ENCODE peak calls at places on chromosomes 6 and 20, in four cellular contexts. One of them, this sample, is unnamed.

GRCh38 chr6:39426057-39426592 is 103.6 kb upstream of the KCNK16 start:
- DNase-seq in endodermal cell: no peak
- DNase-seq in AG09309: peak; percentile 41
- DNase-seq in brain microvascular endothelial cell: peak; percentile 74
- DNase-seq in this sample: peak; percentile 80

GRCh38 chr6:17907467-17908229 is 79.8 kb downstream of the KIF13A start:
- DNase-seq in AG09309: peak; percentile 98
- DNase-seq in endodermal cell: no peak
- DNase-seq in brain microvascular endothelial cell: peak; percentile 96
- DNase-seq in this sample: peak; percentile 93

GRCh38 chr6:139134817-139135577 is at the start of gene HECA:
- DNase-seq in AG09309: peak; percentile 65
- DNase-seq in brain microvascular endothelial cell: peak; percentile 94
- DNase-seq in endodermal cell: peak; percentile 98
- DNase-seq in this sample: peak; percentile 61

GRCh38 chr20:45111799-45112471 is 3.0 kb downstream of the WFDC5 start:
- DNase-seq in AG09309: no peak
- DNase-seq in endodermal cell: peak; percentile 80
- DNase-seq in brain microvascular endothelial cell: no peak
- DNase-seq in this sample: no peak

GRCh38 chr6:148349466-148349865 is 6.8 kb downstream of the SASH1 start:
- DNase-seq in endodermal cell: no peak
- DNase-seq in AG09309: no peak
- DNase-seq in brain microvascular endothelial cell: no peak
- DNase-seq in this sample: no peak

GRCh38 chr6:35218021-35218420 is 4.3 kb downstream of the SCUBE3 start:
- DNase-seq in endodermal cell: no peak
- DNase-seq in AG09309: no peak
- DNase-seq in brain microvascular endothelial cell: no peak
- DNase-seq in this sample: peak; percentile 25

GRCh38 chr6:139402935-139403386 is 28.5 kb upstream of the CITED2 start:
- DNase-seq in endodermal cell: no peak
- DNase-seq in AG09309: peak; percentile 91
- DNase-seq in brain microvascular endothelial cell: peak; percentile 90
- DNase-seq in this sample: peak; percentile 81

GRCh38 chr6:108117427-108118358 is 43.2 kb upstream of the OSTM1 start:
- DNase-seq in endodermal cell: peak; percentile 81
- DNase-seq in AG09309: no peak
- DNase-seq in brain microvascular endothelial cell: no peak
- DNase-seq in this sample: no peak

GRCh38 chr6:3151705-3152104 is 5.6 kb downstream of the TUBB2A start:
- DNase-seq in AG09309: no peak
- DNase-seq in brain microvascular endothelial cell: no peak
- DNase-seq in endodermal cell: no peak
- DNase-seq in this sample: no peak

GRCh38 chr20:40781979-40782378 is 92.9 kb upstream of the MAFB start:
- DNase-seq in AG09309: no peak
- DNase-seq in endodermal cell: no peak
- DNase-seq in brain microvascular endothelial cell: no peak
- DNase-seq in this sample: no peak

GRCh38 chr6:7409740-7410139 is 20.1 kb downstream of the RIOK1 start:
- DNase-seq in endodermal cell: no peak
- DNase-seq in brain microvascular endothelial cell: no peak
- DNase-seq in AG09309: no peak
- DNase-seq in this sample: no peak

DNA sequence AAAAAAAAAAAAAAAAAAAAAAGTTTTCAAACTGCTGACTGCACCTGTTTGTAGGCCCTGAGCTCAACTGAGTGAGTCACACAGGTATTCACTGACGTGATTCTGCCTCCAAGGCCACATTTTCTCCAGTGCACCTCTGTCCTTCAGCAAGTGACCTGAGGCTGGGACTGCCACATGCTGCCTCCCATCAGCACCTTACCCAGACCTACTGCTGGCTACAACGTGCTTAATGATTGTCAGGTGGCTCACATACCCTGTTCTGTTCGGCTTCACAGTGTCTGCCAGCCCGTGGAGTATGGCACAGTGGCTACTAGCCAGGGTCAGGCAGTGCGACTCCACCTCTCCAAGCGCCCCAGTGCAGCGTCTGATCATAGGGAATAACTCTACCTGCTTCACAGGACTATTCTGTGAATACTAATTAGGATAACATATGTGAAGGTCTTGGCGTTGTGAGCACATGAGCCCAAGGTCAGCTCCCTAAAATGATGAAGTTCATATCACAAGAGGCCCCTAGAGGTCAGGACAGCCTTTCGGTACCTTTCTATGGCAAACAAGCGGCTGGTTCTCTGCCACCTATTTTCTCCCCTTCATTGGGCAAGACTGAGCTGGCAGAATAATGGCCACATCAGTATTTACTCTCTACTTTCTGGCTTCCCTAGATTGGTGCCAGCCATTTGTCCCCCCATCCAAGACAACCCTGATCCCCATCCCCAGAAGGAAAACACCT is 28.1 kb downstream of the RIPOR3 start:
- DNase-seq in brain microvascular endothelial cell: no peak
- DNase-seq in endodermal cell: peak; percentile 73
- DNase-seq in AG09309: no peak
- DNase-seq in this sample: no peak
- TF ChIP-seq CTCF in brain microvascular endothelial cell: no peak
- TF ChIP-seq CTCF in endodermal cell: peak; percentile 75
- TF ChIP-seq CTCF in AG09309: no peak
- TF ChIP-seq CTCF in this sample: no peak

GRCh38 chr6:26366504-26366903 is 1.5 kb downstream of the BTN3A2 start:
- DNase-seq in AG09309: no peak
- DNase-seq in endodermal cell: no peak
- DNase-seq in brain microvascular endothelial cell: no peak
- DNase-seq in this sample: no peak
- H3K4me3 ChIP-seq in AG09309: no peak overlapping the region
- H3K4me3 ChIP-seq in endodermal cell: no peak overlapping the region
- H3K4me3 ChIP-seq in brain microvascular endothelial cell: no peak overlapping the region
- H3K4me3 ChIP-seq in this sample: peak overlapping the region; percentile 71

GRCh38 chr20:47465335-47466090 is 36.2 kb upstream of the NCOA3 start:
- DNase-seq in endodermal cell: no peak
- DNase-seq in AG09309: no peak
- DNase-seq in brain microvascular endothelial cell: no peak
- DNase-seq in this sample: no peak

GRCh38 chr20:47461120-47461685 is 40.5 kb upstream of the NCOA3 start:
- DNase-seq in AG09309: no peak
- DNase-seq in brain microvascular endothelial cell: no peak
- DNase-seq in endodermal cell: no peak
- DNase-seq in this sample: no peak

GRCh38 chr20:47466193-47466592 is 35.5 kb upstream of the NCOA3 start:
- DNase-seq in brain microvascular endothelial cell: no peak
- DNase-seq in AG09309: peak; percentile 61
- DNase-seq in endodermal cell: no peak
- DNase-seq in this sample: no peak

GRCh38 chr20:47466704-47467459 is 34.8 kb upstream of the NCOA3 start:
- DNase-seq in endodermal cell: no peak
- DNase-seq in AG09309: no peak
- DNase-seq in brain microvascular endothelial cell: no peak
- DNase-seq in this sample: no peak

GRCh38 chr20:47464380-47465101 is 37.1 kb upstream of the NCOA3 start:
- DNase-seq in brain microvascular endothelial cell: peak; percentile 99
- DNase-seq in endodermal cell: no peak
- DNase-seq in AG09309: peak; percentile 96
- DNase-seq in this sample: peak; percentile 98
- TF ChIP-seq CTCF in brain microvascular endothelial cell: peak; percentile 57
- TF ChIP-seq CTCF in endodermal cell: peak; percentile 46
- TF ChIP-seq CTCF in AG09309: peak; percentile 57
- TF ChIP-seq CTCF in this sample: peak; percentile 32

GRCh38 chr6:10416863-10417641 is 2.2 kb upstream of the TFAP2A start:
- DNase-seq in brain microvascular endothelial cell: no peak
- DNase-seq in endodermal cell: peak; percentile 96
- DNase-seq in AG09309: no peak
- DNase-seq in this sample: no peak

GRCh38 chr6:10416516-10416862 is 1.6 kb upstream of the TFAP2A start:
- DNase-seq in AG09309: no peak
- DNase-seq in endodermal cell: no peak
- DNase-seq in brain microvascular endothelial cell: no peak
- DNase-seq in this sample: no peak

GRCh38 chr6:10413850-10414765 is 766 bp downstream of the TFAP2A start:
- DNase-seq in brain microvascular endothelial cell: no peak
- DNase-seq in AG09309: no peak
- DNase-seq in endodermal cell: peak; percentile 87
- DNase-seq in this sample: no peak

GRCh38 chr6:10414766-10415592 is at the start of gene TFAP2A:
- DNase-seq in AG09309: no peak
- DNase-seq in endodermal cell: peak; percentile 89
- DNase-seq in brain microvascular endothelial cell: peak; percentile 16
- DNase-seq in this sample: peak; percentile 76

DNA sequence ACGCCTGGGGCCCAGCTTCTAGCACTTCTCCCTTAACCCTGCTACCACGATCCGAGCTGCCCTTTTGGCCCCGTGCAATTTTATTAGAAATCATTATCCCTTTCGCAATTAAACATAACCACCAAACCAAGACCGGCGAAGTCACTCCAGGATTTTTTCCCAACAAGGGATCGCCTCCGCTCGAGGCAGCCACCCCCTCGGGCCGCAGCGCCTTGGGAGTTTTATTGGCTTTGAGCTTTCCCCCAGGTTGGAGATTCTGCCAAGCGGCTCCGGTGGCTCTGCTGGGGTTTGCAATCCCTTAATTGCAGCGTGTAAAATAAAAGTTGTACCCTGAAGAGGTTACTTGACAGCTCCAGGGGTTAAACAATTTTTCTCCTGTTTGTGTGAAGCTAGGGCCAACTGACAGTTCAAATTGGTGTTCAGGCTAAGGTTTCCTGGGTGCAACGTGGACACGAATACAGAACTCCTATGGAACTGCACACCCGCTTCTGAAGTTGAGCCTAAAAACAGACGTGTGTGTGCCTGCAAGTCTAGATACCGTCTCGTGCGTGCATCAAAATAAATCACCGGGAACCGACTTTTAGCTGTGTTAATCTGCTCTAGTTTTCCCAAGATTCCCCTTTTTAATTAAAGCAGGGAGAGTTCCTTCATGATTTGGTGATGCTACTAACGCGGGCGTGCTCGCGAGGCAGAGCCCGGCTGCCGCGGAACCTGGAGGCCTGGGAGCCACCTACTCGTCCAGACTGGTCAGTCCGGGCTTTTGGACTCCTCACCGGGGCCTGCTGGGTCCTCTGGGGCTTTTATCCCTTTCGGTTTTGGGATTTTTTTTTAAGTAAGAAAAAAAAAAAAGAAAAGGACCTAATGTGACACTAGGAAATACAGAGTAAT is 963 bp upstream of the TFAP2A start:
- DNase-seq in endodermal cell: no peak
- DNase-seq in AG09309: no peak
- DNase-seq in brain microvascular endothelial cell: no peak
- DNase-seq in this sample: no peak
- H3K4me3 ChIP-seq in endodermal cell: peak overlapping the region; percentile 65
- H3K4me3 ChIP-seq in AG09309: peak overlapping the region; percentile 66
- H3K4me3 ChIP-seq in brain microvascular endothelial cell: no peak overlapping the region
- H3K4me3 ChIP-seq in this sample: peak overlapping the region; percentile 83

GRCh38 chr6:135012349-135012748 is 42.3 kb downstream of the HBS1L start:
- DNase-seq in endodermal cell: no peak
- DNase-seq in brain microvascular endothelial cell: no peak
- DNase-seq in AG09309: no peak
- DNase-seq in this sample: no peak
- TF ChIP-seq CTCF in endodermal cell: peak; percentile 47
- TF ChIP-seq CTCF in brain microvascular endothelial cell: no peak
- TF ChIP-seq CTCF in AG09309: no peak
- TF ChIP-seq CTCF in this sample: no peak